ENCODE peak calls at places on chromosome 16, in nine cellular contexts. A is HCT116, Z is PC-3, S is SK-N-SH, W is neural progenitor cell, O is hepatocyte, Y is GM23338, R is MM.1S, B is OCI-LY7. N is an unnamed sample.

GRCh38 chr16:57698812-57699405 is 4.3 kb downstream of the DRC7 start:
- DNase-seq in W (no peak), S (no peak), A (no peak), Y (no peak), Z (no peak), B (no peak), R (no peak), O (no peak), N (no peak)

GRCh38 chr16:53542283-53542682 is 39.3 kb upstream of the AKTIP start:
- DNase-seq in O (no peak), Z (no peak), A (no peak), R (no peak), S (no peak), Y (peak; percentile 79), W (no peak), B (no peak), N (no peak)

GRCh38 chr16:88633684-88634140 is 4.7 kb upstream of the IL17C start:
- DNase-seq in Z (no peak), A (no peak), B (peak; percentile 55), Y (peak; percentile 86), S (peak; percentile 60), R (peak; percentile 52), W (peak; percentile 69), O (peak; percentile 69), N (peak; percentile 56)

GRCh38 chr16:53912155-53912554 is 208.2 kb downstream of the FTO start:
- DNase-seq in A (no peak), S (no peak), Y (no peak), R (no peak), B (no peak), W (no peak), Z (no peak), O (peak; percentile 52), N (no peak)

GRCh38 chr16:23368469-23368868 is 66.4 kb downstream of the SCNN1B start:
- DNase-seq in W (no peak), S (no peak), O (no peak), Y (no peak), A (peak; percentile 2), R (no peak), B (no peak), Z (peak; percentile 81), N (peak; percentile 17)

GRCh38 chr16:28308794-28309535 is 16.6 kb downstream of the SBK1 start:
- DNase-seq in B (no peak), S (no peak), Y (no peak), A (no peak), W (no peak), O (no peak), R (no peak), Z (no peak), N (no peak)

GRCh38 chr16:84042879-84043485 is 387 bp upstream of the SLC38A8 start:
- DNase-seq in S (no peak), B (no peak), R (no peak), Y (peak; percentile 60), W (peak; percentile 28), O (peak; percentile 44), Z (no peak), A (no peak), N (no peak)

GRCh38 chr16:74224828-74225227 is 71.8 kb upstream of the PSMD7 start:
- DNase-seq in B (no peak), Y (no peak), O (no peak), S (no peak), R (no peak), W (no peak), Z (peak; percentile 28), A (no peak), N (peak; percentile 6)

GRCh38 chr16:69105501-69106361 is at the start of gene HAS3:
- DNase-seq in A (peak; percentile 69), Z (peak; percentile 75), B (peak; percentile 12), R (peak; percentile 55), O (peak; percentile 80), W (peak; percentile 91), Y (peak; percentile 93), S (peak; percentile 90), N (peak; percentile 75)

GRCh38 chr16:88451586-88452484 is 1.2 kb upstream of the ZFPM1 start:
- DNase-seq in A (peak; percentile 36), B (peak; percentile 44), Y (no peak), O (no peak), W (no peak), Z (no peak), R (no peak), S (no peak), N (no peak)

GRCh38 chr16:16915771-16916170 is 536.8 kb downstream of the NPIPA7 start:
- DNase-seq in O (no peak), S (no peak), R (no peak), Y (no peak), W (no peak), A (no peak), Z (no peak), B (no peak), N (no peak)

GRCh38 chr16:76278976-76279375 is 1.8 kb downstream of the CNTNAP4 start:
- DNase-seq in R (peak; percentile 18), Y (peak; percentile 70), A (no peak), S (peak; percentile 21), W (peak; percentile 55), B (peak; percentile 45), Z (peak; percentile 20), O (peak; percentile 59), N (no peak)

GRCh38 chr16:12235110-12235509 is 258.6 kb downstream of the SNX29 start:
- DNase-seq in W (no peak), B (no peak), A (no peak), O (no peak), Z (no peak), S (no peak), R (no peak), Y (no peak), N (no peak)

GRCh38 chr16:12239953-12240485 is 263.5 kb downstream of the SNX29 start:
- DNase-seq in Y (no peak), S (no peak), B (no peak), Z (no peak), A (no peak), R (no peak), W (no peak), O (no peak), N (peak; percentile 85)

GRCh38 chr16:12236491-12237030 is 260.0 kb downstream of the SNX29 start:
- DNase-seq in W (no peak), O (no peak), Y (no peak), A (no peak), S (no peak), Z (no peak), B (peak; percentile 80), R (no peak), N (peak; percentile 9)

GRCh38 chr16:12239226-12239625 is 262.7 kb downstream of the SNX29 start:
- DNase-seq in O (no peak), R (no peak), B (no peak), Y (no peak), A (no peak), W (no peak), Z (no peak), S (no peak), N (no peak)

GRCh38 chr16:12238598-12238997 is 262.1 kb downstream of the SNX29 start:
- DNase-seq in B (no peak), Z (no peak), O (no peak), R (no peak), W (no peak), Y (no peak), A (no peak), S (no peak), N (no peak)
- TF ChIP-seq EZH2phosphoT487 in B (no peak), Z (no peak), O (no peak), R (no peak), W (no peak), Y (no peak), A (no peak), S (no peak), N (no peak)

GRCh38 chr16:85453179-85453678 is 159.9 kb upstream of the GSE1 start:
- DNase-seq in O (no peak), Y (no peak), B (no peak), A (no peak), W (no peak), Z (no peak), S (no peak), R (no peak), N (no peak)
- H3K4me1 ChIP-seq in O (peaks cover 26% of the 10 kb centered on the region), Y (peaks cover 15% of the 10 kb centered on the region), B (peaks cover 20% of the 10 kb centered on the region), A (peaks cover 11% of the 10 kb centered on the region), W (peaks cover 8% of the 10 kb centered on the region), Z (no peaks in the 10 kb centered on the region), S (peaks cover 60% of the 10 kb centered on the region), R (peaks cover 12% of the 10 kb centered on the region), N (no peaks in the 10 kb centered on the region)

GRCh38 chr16:51641191-51641765 is 490.2 kb upstream of the SALL1 start:
- DNase-seq in S (no peak), A (no peak), B (no peak), Y (no peak), R (no peak), W (no peak), Z (no peak), O (no peak), N (peak; percentile 40)

GRCh38 chr16:51638338-51639135 is 487.5 kb upstream of the SALL1 start:
- DNase-seq in O (no peak), S (no peak), A (no peak), B (no peak), Y (no peak), W (no peak), Z (no peak), R (no peak), N (peak; percentile 74)

GRCh38 chr16:51640196-51640595 is 489.1 kb upstream of the SALL1 start:
- DNase-seq in S (no peak), O (no peak), A (no peak), R (no peak), B (no peak), Z (no peak), Y (peak; percentile 39), W (no peak), N (no peak)

GRCh38 chr16:51637744-51638100 is 486.7 kb upstream of the SALL1 start:
- DNase-seq in W (peak; percentile 52), R (no peak), O (no peak), Z (no peak), Y (no peak), A (no peak), S (peak; percentile 53), B (no peak), N (peak; percentile 60)

DNA sequence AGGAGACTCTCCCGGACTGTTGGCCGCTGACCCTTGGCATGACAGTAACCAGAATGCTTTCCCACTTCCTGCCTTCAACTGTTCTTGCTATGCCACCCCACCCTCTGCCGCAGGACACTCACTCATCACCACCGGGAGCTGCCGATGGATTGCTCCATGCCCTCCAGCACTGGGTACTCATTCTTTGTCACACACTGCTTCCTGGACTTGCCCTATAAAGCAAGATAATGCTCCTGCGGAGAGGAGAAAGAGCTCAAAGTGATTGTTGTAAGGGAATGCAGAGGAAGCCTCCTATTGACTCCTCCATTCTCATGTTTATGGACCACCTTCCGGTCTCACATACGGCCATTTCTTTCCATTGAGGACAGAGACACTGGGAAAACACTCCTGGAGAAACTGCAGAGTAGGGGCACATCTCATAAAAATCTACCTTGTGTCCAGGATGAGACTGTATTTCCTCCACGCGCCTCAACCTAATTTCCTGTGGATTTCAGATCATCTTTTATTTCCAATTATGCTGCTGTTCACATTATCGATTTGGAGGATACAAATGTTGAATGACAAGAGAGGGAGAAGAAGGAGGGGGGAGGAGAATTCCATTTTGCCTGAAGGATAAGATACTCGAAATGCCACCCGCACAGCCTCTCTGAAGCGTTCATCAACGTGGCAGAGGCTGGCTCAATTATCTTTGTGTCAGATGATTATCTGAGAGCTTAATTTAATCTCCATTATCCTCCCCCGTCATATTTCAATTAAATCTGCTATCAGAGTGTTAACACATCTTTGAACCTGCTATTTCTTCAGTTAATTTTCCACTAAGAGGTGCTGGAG is 486.1 kb upstream of the SALL1 start:
- DNase-seq in R (no peak), S (peak; percentile 48), O (no peak), Z (peak; percentile 6), A (no peak), W (peak; percentile 26), Y (peak; percentile 91), B (no peak), N (peak; percentile 85)
- TF ChIP-seq EZH2phosphoT487 in R (no peak), S (no peak), O (no peak), Z (no peak), A (no peak), W (no peak), Y (no peak), B (no peak), N (no peak)

GRCh38 chr16:979859-980594 is 1.5 kb upstream of the SOX8 start:
- DNase-seq in A (no peak), Y (peak; percentile 70), O (no peak), B (peak; percentile 29), W (peak; percentile 52), Z (no peak), R (no peak), S (peak; percentile 48), N (no peak)
- H3K4me1 ChIP-seq in A (no peaks in the 10 kb centered on the region), Y (no peaks in the 10 kb centered on the region), O (peaks cover 11% of the 10 kb centered on the region), B (peaks cover 15% of the 10 kb centered on the region), W (peaks cover 23% of the 10 kb centered on the region), Z (no peaks in the 10 kb centered on the region), R (no peaks in the 10 kb centered on the region), S (no peaks in the 10 kb centered on the region), N (no peaks in the 10 kb centered on the region)

N was measured in GM23248.